ENCODE peak calls at places on chromosomes 2 and 18, in five cellular contexts. R, M, A, H and C are unnamed samples.

GRCh38 chr18:48741866-48742265 is 203.0 kb downstream of the CTIF start:
- DNase-seq in H (no peak), A (no peak), M (no peak), R (no peak), C (no peak)

GRCh38 chr2:39545957-39546356 is 108.9 kb upstream of the MAP4K3 start:
- DNase-seq in R (no peak), M (no peak), A (no peak), H (no peak), C (no peak)

GRCh38 chr2:46377287-46377605 is 80.0 kb downstream of the EPAS1 start:
- DNase-seq in R (no peak), M (no peak), A (no peak), H (no peak), C (no peak)

GRCh38 chr2:129717560-129718128 is 261.8 kb upstream of the RAB6C start:
- DNase-seq in R (no peak), A (no peak), M (no peak), H (peak; percentile 47), C (no peak)

GRCh38 chr2:187580462-187581124 is 26.4 kb upstream of the TFPI start:
- DNase-seq in R (peak; percentile 76), M (peak; percentile 31), A (no peak), H (no peak), C (peak; percentile 7)

GRCh38 chr18:23498062-23498582 is 5.2 kb upstream of the RMC1 start:
- DNase-seq in M (no peak), H (no peak), A (no peak), R (no peak), C (no peak)

GRCh38 chr2:230938098-230938497 is 13.1 kb upstream of the GPR55 start:
- DNase-seq in H (no peak), M (no peak), A (no peak), R (no peak), C (no peak)

GRCh38 chr2:238024986-238025385 is 35.8 kb upstream of the SCLY start:
- DNase-seq in H (no peak), M (no peak), A (no peak), R (no peak), C (no peak)

GRCh38 chr2:241841181-241842066 is 17.3 kb downstream of the PDCD1 start:
- DNase-seq in H (no peak), M (no peak), A (no peak), R (no peak), C (no peak)

GRCh38 chr2:181615086-181615635 is 41.7 kb downstream of the CERKL start:
- DNase-seq in R (no peak), H (no peak), A (no peak), M (no peak), C (no peak)

GRCh38 chr2:231393149-231394131 is 2.1 kb upstream of the B3GNT7 start:
- DNase-seq in R (peak; percentile 47), M (no peak), A (peak; percentile 67), H (no peak), C (no peak)

GRCh38 chr18:25805323-25805722 is 285.1 kb downstream of the SS18 start:
- DNase-seq in A (no peak), M (no peak), R (no peak), H (no peak), C (no peak)

GRCh38 chr2:127321306-127321705 is 27.4 kb upstream of the ERCC3 start:
- DNase-seq in R (peak; percentile 43), M (no peak), H (no peak), A (no peak), C (no peak)

GRCh38 chr2:159106105-159106504 is 137.7 kb downstream of the TANC1 start:
- DNase-seq in A (no peak), H (peak; percentile 1), R (no peak), M (no peak), C (no peak)

GRCh38 chr18:10530852-10531251 is 5.0 kb downstream of the NAPG start:
- DNase-seq in M (peak; percentile 30), H (no peak), A (no peak), R (no peak), C (no peak)

GRCh38 chr2:180231015-180231414 is 223.9 kb upstream of the CWC22 start:
- DNase-seq in H (no peak), A (no peak), R (no peak), M (no peak), C (no peak)

GRCh38 chr2:102291221-102292075 is 19.9 kb upstream of the IL1RL1 start:
- DNase-seq in M (no peak), R (no peak), H (no peak), A (no peak), C (no peak)

GRCh38 chr2:25697559-25698341 is 24.4 kb upstream of the DTNB start:
- DNase-seq in H (peak; percentile 63), R (no peak), M (no peak), A (no peak), C (no peak)

GRCh38 chr2:69278366-69278765 is 108.7 kb downstream of the GFPT1 start:
- DNase-seq in R (no peak), M (no peak), A (no peak), H (no peak), C (no peak)

GRCh38 chr2:234399451-234400246 is 97.2 kb downstream of the ARL4C start:
- DNase-seq in M (no peak), A (no peak), R (no peak), H (no peak), C (no peak)

GRCh38 chr18:36662000-36662399 is 166.8 kb downstream of the TPGS2 start:
- DNase-seq in R (no peak), M (no peak), H (no peak), A (no peak), C (peak; percentile 18)

GRCh38 chr2:177024760-177025159 is 187.8 kb upstream of the HNRNPA3 start:
- DNase-seq in R (no peak), H (no peak), A (no peak), M (no peak), C (no peak)

GRCh38 chr2:174797792-174798276 is 33.6 kb upstream of the CHRNA1 start:
- DNase-seq in M (no peak), H (no peak), A (no peak), R (no peak), C (no peak)

GRCh38 chr2:233226511-233227031 is 24.9 kb upstream of the ATG16L1 start:
- DNase-seq in A (no peak), H (no peak), M (no peak), R (no peak), C (no peak)

GRCh38 chr2:39304200-39304599 is 60.4 kb upstream of the CDKL4 start:
- DNase-seq in A (no peak), R (no peak), M (no peak), H (no peak), C (no peak)

GRCh38 chr2:193845604-193846003 is 1650.9 kb upstream of the TMEFF2 start:
- DNase-seq in M (no peak), A (no peak), R (no peak), H (no peak), C (peak; percentile 43)

GRCh38 chr18:35241523-35241804 is 630 bp downstream of the ZNF397 start:
- DNase-seq in M (no peak), R (no peak), A (peak; percentile 23), H (no peak), C (no peak)

GRCh38 chr2:10180271-10180670 is 57.7 kb downstream of the RRM2 start:
- DNase-seq in M (no peak), R (no peak), H (no peak), A (no peak), C (no peak)

GRCh38 chr2:216693414-216694100 is 1.8 kb downstream of the IGFBP5 start:
- DNase-seq in M (no peak), R (no peak), H (no peak), A (no peak), C (peak; percentile 15)

GRCh38 chr18:47871288-47871687 is 59.2 kb downstream of the SMAD2 start:
- DNase-seq in M (no peak), R (peak; percentile 33), A (no peak), H (no peak), C (no peak)

GRCh38 chr2:12296120-12296519 is 420.6 kb upstream of the TRIB2 start:
- DNase-seq in M (no peak), H (no peak), A (no peak), R (no peak), C (no peak)
- TF ChIP-seq HDAC2 in M (no peak), H (no peak), A (no peak), R (no peak), C (no peak)

DNA sequence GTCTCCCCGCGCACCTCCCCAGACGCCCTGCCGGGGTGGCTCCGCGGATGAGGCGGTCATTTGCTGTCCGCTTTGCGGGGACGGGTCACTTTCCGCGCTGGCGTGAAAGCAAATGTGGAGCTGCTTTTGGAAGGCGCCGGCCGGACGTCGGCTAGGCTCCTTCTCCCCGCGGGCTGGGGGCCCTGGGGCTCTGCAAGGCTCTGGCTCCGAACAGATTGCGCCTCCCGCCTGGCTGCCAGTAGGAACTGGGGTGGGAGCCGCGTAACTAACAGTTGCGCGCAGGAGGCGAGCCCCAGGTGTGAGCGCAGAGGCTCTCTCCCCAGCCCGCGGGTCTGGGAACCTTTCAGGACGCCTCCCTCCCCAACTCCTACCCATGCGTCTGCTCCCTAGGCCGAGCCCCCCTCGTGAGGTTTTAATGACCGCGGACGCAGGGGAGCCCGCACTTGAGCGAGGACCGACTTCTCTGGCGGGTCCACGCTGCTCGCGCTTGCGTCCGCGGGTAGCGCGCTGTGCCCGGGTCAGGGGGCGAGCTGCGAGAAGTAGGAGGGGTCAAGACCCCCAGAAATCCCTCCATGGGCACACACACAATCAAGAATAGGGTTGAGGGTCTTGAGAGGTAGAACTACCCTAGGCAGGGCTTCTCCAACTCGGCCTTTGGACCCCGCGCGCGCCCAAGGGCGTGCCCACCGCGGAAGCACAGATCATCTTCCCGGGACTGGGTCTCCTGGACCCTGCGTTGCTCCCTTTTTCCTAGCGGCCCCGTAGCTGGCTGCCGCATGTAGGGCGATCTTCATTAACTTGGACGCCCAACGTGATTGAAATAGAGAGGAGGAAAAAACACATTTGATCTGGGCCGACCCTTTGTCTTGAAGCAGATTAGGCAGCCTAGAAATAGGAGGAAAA is 146.8 kb downstream of the MEIS1 start:
- DNase-seq in M (no peak), A (no peak), R (no peak), H (peak; percentile 70), C (no peak)
- TF ChIP-seq HDAC2 in M (no peak), A (no peak), R (no peak), H (no peak), C (no peak)

DNA sequence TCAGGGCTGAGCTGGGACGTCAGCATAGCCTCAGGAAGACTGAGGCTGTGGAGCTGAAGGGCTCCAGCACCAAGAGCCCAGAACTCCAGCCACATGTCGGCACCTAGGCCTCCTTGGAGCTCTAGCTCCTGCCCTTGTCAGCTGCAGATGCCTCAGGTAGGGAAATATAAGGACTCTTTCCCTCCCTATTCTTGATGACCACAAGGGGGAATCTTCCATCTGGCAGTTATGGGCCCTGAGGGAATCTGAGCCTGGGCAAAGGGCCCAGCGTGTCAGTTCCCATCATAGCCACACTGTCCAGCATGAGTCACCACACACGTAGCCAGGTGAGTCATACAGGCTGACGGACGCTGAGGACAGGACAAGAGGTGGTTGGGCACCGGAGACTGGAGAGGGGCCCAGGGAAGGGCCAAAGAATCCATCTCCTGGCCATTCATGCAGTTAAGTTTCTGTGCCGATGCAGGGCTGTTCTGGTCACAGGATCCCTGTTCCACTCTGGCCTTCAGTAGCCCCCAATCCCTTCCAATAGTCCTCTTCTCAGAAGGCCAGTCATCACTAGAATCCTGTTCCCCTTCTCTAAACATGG is 1.8 kb downstream of the MPV17 start:
- DNase-seq in M (peak; percentile 86), R (peak; percentile 99), H (no peak), A (no peak), C (peak; percentile 96)
- TF ChIP-seq HDAC2 in M (peak; percentile 50), R (peak; percentile 93), H (no peak), A (no peak), C (no peak)

DNA sequence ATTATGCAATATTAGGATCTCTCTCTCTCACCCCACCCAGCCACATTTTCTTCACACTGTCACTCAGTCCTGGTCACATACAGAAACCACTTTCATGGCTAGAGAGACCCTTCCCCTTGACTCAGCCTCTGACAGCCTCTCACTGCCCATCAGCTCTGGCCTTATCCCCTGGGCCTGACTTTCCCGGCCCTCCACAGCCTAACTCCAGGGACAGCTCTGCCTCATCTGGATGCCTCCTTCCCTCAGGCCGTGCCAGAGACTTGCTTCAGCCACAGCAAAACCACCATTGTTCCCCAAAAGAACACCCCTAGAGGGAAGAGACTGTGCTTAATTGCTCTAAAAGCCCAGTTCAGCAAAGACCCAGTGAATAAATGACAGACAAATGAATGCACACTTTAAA is 260.4 kb downstream of the MYCN start:
- DNase-seq in R (no peak), H (no peak), M (no peak), A (no peak), C (no peak)
- TF ChIP-seq HDAC2 in R (no peak), H (no peak), M (no peak), A (no peak), C (no peak)